ENCODE peak calls at places on chromosomes 11 and 22, in seven cellular contexts. One of them, this sample, is unnamed.

GRCh38 chr11:109401532-109401931 is 20.5 kb upstream of the C11orf87 start:
- DNase-seq in heart left ventricle: no peak
- DNase-seq in esophagus muscularis mucosa: no peak
- DNase-seq in prostate gland: no peak
- DNase-seq in Peyer's patch: no peak
- DNase-seq in GM23338: no peak
- DNase-seq in tibial artery: no peak
- DNase-seq in this sample: no peak

GRCh38 chr11:19975414-19975990 is 184.8 kb downstream of the DBX1 start:
- DNase-seq in Peyer's patch: no peak
- DNase-seq in heart left ventricle: no peak
- DNase-seq in tibial artery: no peak
- DNase-seq in prostate gland: no peak
- DNase-seq in esophagus muscularis mucosa: no peak
- DNase-seq in GM23338: no peak
- DNase-seq in this sample: no peak

GRCh38 chr11:111550258-111550657 is 9.7 kb downstream of the LAYN start:
- DNase-seq in heart left ventricle: no peak
- DNase-seq in tibial artery: no peak
- DNase-seq in prostate gland: no peak
- DNase-seq in esophagus muscularis mucosa: no peak
- DNase-seq in Peyer's patch: no peak
- DNase-seq in GM23338: no peak
- DNase-seq in this sample: no peak

GRCh38 chr22:45805413-45805812 is 133.8 kb downstream of the ATXN10 start:
- DNase-seq in tibial artery: no peak
- DNase-seq in Peyer's patch: no peak
- DNase-seq in GM23338: no peak
- DNase-seq in esophagus muscularis mucosa: no peak
- DNase-seq in prostate gland: no peak
- DNase-seq in heart left ventricle: no peak
- DNase-seq in this sample: no peak

GRCh38 chr11:125022551-125022950 is 40.6 kb upstream of the SLC37A2 start:
- DNase-seq in prostate gland: no peak
- DNase-seq in esophagus muscularis mucosa: no peak
- DNase-seq in GM23338: no peak
- DNase-seq in heart left ventricle: no peak
- DNase-seq in tibial artery: no peak
- DNase-seq in Peyer's patch: no peak
- DNase-seq in this sample: no peak

GRCh38 chr11:60116996-60117790 is 28.7 kb downstream of the MS4A2 start:
- DNase-seq in GM23338: no peak
- DNase-seq in esophagus muscularis mucosa: no peak
- DNase-seq in Peyer's patch: no peak
- DNase-seq in prostate gland: no peak
- DNase-seq in tibial artery: no peak
- DNase-seq in heart left ventricle: no peak
- DNase-seq in this sample: no peak

GRCh38 chr11:118447423-118447822 is 11.1 kb downstream of the KMT2A start:
- DNase-seq in esophagus muscularis mucosa: no peak
- DNase-seq in prostate gland: no peak
- DNase-seq in GM23338: no peak
- DNase-seq in tibial artery: no peak
- DNase-seq in Peyer's patch: no peak
- DNase-seq in heart left ventricle: no peak
- DNase-seq in this sample: no peak

GRCh38 chr11:17610402-17610894 is 63.4 kb downstream of the OTOG start:
- DNase-seq in Peyer's patch: peak; percentile 36
- DNase-seq in GM23338: no peak
- DNase-seq in heart left ventricle: no peak
- DNase-seq in tibial artery: no peak
- DNase-seq in esophagus muscularis mucosa: peak; percentile 88
- DNase-seq in prostate gland: no peak
- DNase-seq in this sample: no peak

GRCh38 chr11:60912851-60913550 is 957 bp upstream of the TMEM109 start:
- DNase-seq in esophagus muscularis mucosa: no peak
- DNase-seq in heart left ventricle: no peak
- DNase-seq in tibial artery: no peak
- DNase-seq in Peyer's patch: peak; percentile 46
- DNase-seq in prostate gland: peak; percentile 56
- DNase-seq in GM23338: no peak
- DNase-seq in this sample: no peak

GRCh38 chr11:124673333-124674167 is at the start of the genes SIAE and SPA17:
- DNase-seq in esophagus muscularis mucosa: peak; percentile 98
- DNase-seq in heart left ventricle: peak; percentile 97
- DNase-seq in GM23338: peak; percentile 96
- DNase-seq in tibial artery: peak; percentile 93
- DNase-seq in prostate gland: peak; percentile 94
- DNase-seq in Peyer's patch: peak; percentile 96
- DNase-seq in this sample: peak; percentile 91

GRCh38 chr11:85595285-85595884 is 31.8 kb downstream of the DLG2 start:
- DNase-seq in esophagus muscularis mucosa: no peak
- DNase-seq in GM23338: peak; percentile 59
- DNase-seq in tibial artery: no peak
- DNase-seq in prostate gland: no peak
- DNase-seq in Peyer's patch: no peak
- DNase-seq in heart left ventricle: no peak
- DNase-seq in this sample: peak; percentile 41

GRCh38 chr11:130070109-130070828 is 575 bp downstream of the APLP2 start:
- DNase-seq in tibial artery: no peak
- DNase-seq in esophagus muscularis mucosa: no peak
- DNase-seq in GM23338: peak; percentile 56
- DNase-seq in heart left ventricle: peak; percentile 46
- DNase-seq in prostate gland: peak; percentile 28
- DNase-seq in Peyer's patch: peak; percentile 77
- DNase-seq in this sample: peak; percentile 50

GRCh38 chr11:131666617-131667016 is 296.2 kb downstream of the NTM start:
- DNase-seq in Peyer's patch: no peak
- DNase-seq in esophagus muscularis mucosa: no peak
- DNase-seq in tibial artery: no peak
- DNase-seq in heart left ventricle: no peak
- DNase-seq in GM23338: no peak
- DNase-seq in prostate gland: no peak
- DNase-seq in this sample: no peak

GRCh38 chr22:46613606-46613997 is 6.6 kb upstream of the GRAMD4 start:
- DNase-seq in prostate gland: no peak
- DNase-seq in GM23338: no peak
- DNase-seq in esophagus muscularis mucosa: no peak
- DNase-seq in heart left ventricle: no peak
- DNase-seq in tibial artery: no peak
- DNase-seq in Peyer's patch: peak; percentile 72
- DNase-seq in this sample: no peak

GRCh38 chr22:17860220-17860965 is 86.1 kb upstream of the BID start:
- DNase-seq in prostate gland: no peak
- DNase-seq in esophagus muscularis mucosa: no peak
- DNase-seq in Peyer's patch: no peak
- DNase-seq in GM23338: no peak
- DNase-seq in tibial artery: no peak
- DNase-seq in heart left ventricle: peak; percentile 62
- DNase-seq in this sample: no peak

GRCh38 chr11:15897211-15897960 is 459.0 kb downstream of the SOX6 start:
- DNase-seq in esophagus muscularis mucosa: no peak
- DNase-seq in Peyer's patch: no peak
- DNase-seq in tibial artery: no peak
- DNase-seq in heart left ventricle: no peak
- DNase-seq in prostate gland: no peak
- DNase-seq in GM23338: no peak
- DNase-seq in this sample: no peak

GRCh38 chr22:40417041-40417440 is 46.6 kb downstream of the SGSM3 start:
- DNase-seq in Peyer's patch: no peak
- DNase-seq in GM23338: no peak
- DNase-seq in tibial artery: no peak
- DNase-seq in heart left ventricle: no peak
- DNase-seq in prostate gland: no peak
- DNase-seq in esophagus muscularis mucosa: no peak
- DNase-seq in this sample: no peak

GRCh38 chr11:70297341-70297740 is 26.9 kb downstream of the PPFIA1 start:
- DNase-seq in GM23338: no peak
- DNase-seq in prostate gland: no peak
- DNase-seq in Peyer's patch: no peak
- DNase-seq in heart left ventricle: no peak
- DNase-seq in tibial artery: no peak
- DNase-seq in esophagus muscularis mucosa: no peak
- DNase-seq in this sample: no peak

GRCh38 chr11:19953909-19954308 is 206.4 kb downstream of the DBX1 start:
- DNase-seq in tibial artery: no peak
- DNase-seq in GM23338: peak; percentile 71
- DNase-seq in heart left ventricle: no peak
- DNase-seq in esophagus muscularis mucosa: no peak
- DNase-seq in Peyer's patch: no peak
- DNase-seq in prostate gland: no peak
- DNase-seq in this sample: no peak

GRCh38 chr11:71096751-71097388 is 155.5 kb downstream of the SHANK2 start:
- DNase-seq in GM23338: no peak
- DNase-seq in Peyer's patch: no peak
- DNase-seq in prostate gland: no peak
- DNase-seq in esophagus muscularis mucosa: no peak
- DNase-seq in heart left ventricle: no peak
- DNase-seq in tibial artery: no peak
- DNase-seq in this sample: no peak

GRCh38 chr11:14386895-14387480 is 28.0 kb upstream of the RRAS2 start:
- DNase-seq in esophagus muscularis mucosa: no peak
- DNase-seq in Peyer's patch: no peak
- DNase-seq in prostate gland: no peak
- DNase-seq in GM23338: peak; percentile 90
- DNase-seq in heart left ventricle: peak; percentile 37
- DNase-seq in tibial artery: no peak
- DNase-seq in this sample: no peak

GRCh38 chr22:31140746-31141145 is 438 bp upstream of the PLA2G3 start:
- DNase-seq in esophagus muscularis mucosa: no peak
- DNase-seq in tibial artery: no peak
- DNase-seq in GM23338: peak; percentile 11
- DNase-seq in heart left ventricle: no peak
- DNase-seq in Peyer's patch: no peak
- DNase-seq in prostate gland: no peak
- DNase-seq in this sample: no peak

GRCh38 chr22:31138126-31138525 is 2.2 kb downstream of the PLA2G3 start:
- DNase-seq in prostate gland: no peak
- DNase-seq in GM23338: no peak
- DNase-seq in esophagus muscularis mucosa: no peak
- DNase-seq in heart left ventricle: no peak
- DNase-seq in tibial artery: no peak
- DNase-seq in Peyer's patch: no peak
- DNase-seq in this sample: no peak

GRCh38 chr22:31141551-31141950 is 1.2 kb upstream of the PLA2G3 start:
- DNase-seq in GM23338: no peak
- DNase-seq in prostate gland: no peak
- DNase-seq in tibial artery: no peak
- DNase-seq in esophagus muscularis mucosa: no peak
- DNase-seq in Peyer's patch: no peak
- DNase-seq in heart left ventricle: no peak
- DNase-seq in this sample: no peak

GRCh38 chr22:31139066-31139465 is 1.2 kb downstream of the PLA2G3 start:
- DNase-seq in Peyer's patch: no peak
- DNase-seq in prostate gland: no peak
- DNase-seq in esophagus muscularis mucosa: no peak
- DNase-seq in heart left ventricle: no peak
- DNase-seq in GM23338: no peak
- DNase-seq in tibial artery: no peak
- DNase-seq in this sample: no peak

GRCh38 chr22:31139866-31140716 is at the start of gene PLA2G3:
- DNase-seq in tibial artery: no peak
- DNase-seq in esophagus muscularis mucosa: no peak
- DNase-seq in Peyer's patch: no peak
- DNase-seq in prostate gland: peak; percentile 68
- DNase-seq in heart left ventricle: no peak
- DNase-seq in GM23338: peak; percentile 99
- DNase-seq in this sample: no peak
- H3K4me3 ChIP-seq in tibial artery: no peak within 1 kb of the TSS
- H3K4me3 ChIP-seq in esophagus muscularis mucosa: no peak within 1 kb of the TSS
- H3K4me3 ChIP-seq in Peyer's patch: no peak within 1 kb of the TSS
- H3K4me3 ChIP-seq in prostate gland: no peak within 1 kb of the TSS
- H3K4me3 ChIP-seq in heart left ventricle: no peak within 1 kb of the TSS
- H3K4me3 ChIP-seq in GM23338: peak within 1 kb of the TSS; percentile 76
- H3K4me3 ChIP-seq in this sample: no peak within 1 kb of the TSS

DNA sequence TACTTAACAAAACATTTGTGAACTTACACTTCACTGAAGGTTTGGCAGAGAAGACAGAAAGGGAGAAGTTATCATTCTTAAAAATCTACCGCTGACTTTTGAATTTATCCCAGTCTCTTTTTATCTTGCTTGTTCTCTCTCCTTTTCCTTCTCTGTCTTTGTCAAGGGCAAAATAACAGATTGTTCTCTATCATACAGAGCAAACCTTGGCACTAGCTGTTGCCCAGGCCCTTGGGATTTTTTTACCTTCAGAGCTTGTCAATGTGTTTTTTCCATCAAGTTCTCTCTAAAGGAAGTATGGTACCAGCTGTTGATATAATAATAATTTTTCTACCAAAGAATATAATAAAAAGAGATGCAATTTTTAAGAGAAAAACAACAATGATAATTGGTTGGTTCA is 67.2 kb downstream of the PPME1 start:
- DNase-seq in GM23338: no peak
- DNase-seq in heart left ventricle: no peak
- DNase-seq in tibial artery: no peak
- DNase-seq in prostate gland: no peak
- DNase-seq in esophagus muscularis mucosa: no peak
- DNase-seq in Peyer's patch: no peak
- DNase-seq in this sample: no peak
- H3K36me3 ChIP-seq in GM23338: peaks cover 16% of the 10 kb centered on the region
- H3K36me3 ChIP-seq in heart left ventricle: peaks cover 15% of the 10 kb centered on the region
- H3K36me3 ChIP-seq in tibial artery: peaks cover 62% of the 10 kb centered on the region
- H3K36me3 ChIP-seq in prostate gland: no peaks in the 10 kb centered on the region
- H3K36me3 ChIP-seq in esophagus muscularis mucosa: peaks cover 84% of the 10 kb centered on the region
- H3K36me3 ChIP-seq in Peyer's patch: no peaks in the 10 kb centered on the region
- H3K36me3 ChIP-seq in this sample: peaks cover 14% of the 10 kb centered on the region

GRCh38 chr11:65553301-65554001 is 4.7 kb downstream of the LTBP3 start:
- DNase-seq in GM23338: peak; percentile 85
- DNase-seq in Peyer's patch: peak; percentile 84
- DNase-seq in tibial artery: no peak
- DNase-seq in heart left ventricle: no peak
- DNase-seq in esophagus muscularis mucosa: no peak
- DNase-seq in prostate gland: no peak
- DNase-seq in this sample: peak; percentile 82

GRCh38 chr11:65554057-65554818 is 3.9 kb downstream of the LTBP3 start:
- DNase-seq in heart left ventricle: no peak
- DNase-seq in Peyer's patch: no peak
- DNase-seq in prostate gland: no peak
- DNase-seq in esophagus muscularis mucosa: no peak
- DNase-seq in tibial artery: no peak
- DNase-seq in GM23338: no peak
- DNase-seq in this sample: no peak

GRCh38 chr11:65556470-65557279 is 1.5 kb downstream of the LTBP3 start:
- DNase-seq in heart left ventricle: no peak
- DNase-seq in tibial artery: no peak
- DNase-seq in esophagus muscularis mucosa: no peak
- DNase-seq in Peyer's patch: no peak
- DNase-seq in prostate gland: no peak
- DNase-seq in GM23338: no peak
- DNase-seq in this sample: no peak

GRCh38 chr11:65555693-65556231 is 2.4 kb downstream of the LTBP3 start:
- DNase-seq in tibial artery: peak; percentile 71
- DNase-seq in heart left ventricle: peak; percentile 85
- DNase-seq in GM23338: no peak
- DNase-seq in esophagus muscularis mucosa: no peak
- DNase-seq in prostate gland: no peak
- DNase-seq in Peyer's patch: peak; percentile 65
- DNase-seq in this sample: no peak

GRCh38 chr11:65554842-65555395 is 3.2 kb downstream of the LTBP3 start:
- DNase-seq in esophagus muscularis mucosa: no peak
- DNase-seq in Peyer's patch: no peak
- DNase-seq in tibial artery: no peak
- DNase-seq in prostate gland: no peak
- DNase-seq in GM23338: no peak
- DNase-seq in heart left ventricle: no peak
- DNase-seq in this sample: no peak
- H3K4me1 ChIP-seq in esophagus muscularis mucosa: peaks cover 78% of the 10 kb centered on the region
- H3K4me1 ChIP-seq in Peyer's patch: peaks cover 19% of the 10 kb centered on the region
- H3K4me1 ChIP-seq in tibial artery: peaks cover 57% of the 10 kb centered on the region
- H3K4me1 ChIP-seq in prostate gland: peaks cover 13% of the 10 kb centered on the region
- H3K4me1 ChIP-seq in GM23338: peaks cover 38% of the 10 kb centered on the region
- H3K4me1 ChIP-seq in heart left ventricle: peaks cover 54% of the 10 kb centered on the region
- H3K4me1 ChIP-seq in this sample: peaks cover 75% of the 10 kb centered on the region

GRCh38 chr11:2122222-2122906 is 16.8 kb downstream of the IGF2 start:
- DNase-seq in esophagus muscularis mucosa: no peak
- DNase-seq in tibial artery: no peak
- DNase-seq in heart left ventricle: no peak
- DNase-seq in prostate gland: no peak
- DNase-seq in GM23338: no peak
- DNase-seq in Peyer's patch: no peak
- DNase-seq in this sample: no peak
- H3K4me3 ChIP-seq in esophagus muscularis mucosa: no peak overlapping the region
- H3K4me3 ChIP-seq in tibial artery: no peak overlapping the region
- H3K4me3 ChIP-seq in heart left ventricle: no peak overlapping the region
- H3K4me3 ChIP-seq in prostate gland: no peak overlapping the region
- H3K4me3 ChIP-seq in GM23338: no peak overlapping the region
- H3K4me3 ChIP-seq in Peyer's patch: no peak overlapping the region
- H3K4me3 ChIP-seq in this sample: no peak overlapping the region

This sample was measured in CD4-positive, alpha-beta memory T cell.